ENCODE peak calls at places on chromosomes 5 and 9, in six cellular contexts. C, A, T, S, N and G are unnamed samples.

GRCh38 chr9:133238272-133238850 is 29.3 kb upstream of the OBP2B start:
- DNase-seq in C (peak), A (peak), T (peak), S (peak), N (peak), G (peak)

GRCh38 chr9:87137718-87138117 is 190.4 kb upstream of the GAS1 start:
- DNase-seq in C (no peak), A (no peak), T (no peak), S (no peak), N (no peak), G (no peak)

GRCh38 chr9:98333703-98334582 is 78.5 kb upstream of the TBC1D2 start:
- DNase-seq in C (peak), A (no peak), T (no peak), S (no peak), N (no peak), G (no peak)

GRCh38 chr5:52864884-52865283 is 77.2 kb downstream of the ITGA1 start:
- DNase-seq in C (no peak), A (no peak), T (no peak), S (peak), N (no peak), G (no peak)

GRCh38 chr9:136947955-136948510 is 3.0 kb downstream of the C8G start:
- DNase-seq in C (peak), A (peak), T (no peak), S (no peak), N (no peak), G (no peak)

GRCh38 chr9:68905129-68905528 is 108.8 kb downstream of the PRKACG start:
- DNase-seq in C (no peak), A (no peak), T (no peak), S (no peak), N (no peak), G (no peak)

GRCh38 chr5:150167163-150167798 is 703 bp downstream of the CDX1 start:
- DNase-seq in C (no peak), A (no peak), T (no peak), S (no peak), N (no peak), G (no peak)

GRCh38 chr9:77896269-77897245 is 135.1 kb downstream of the GNAQ start:
- DNase-seq in C (no peak), A (no peak), T (no peak), S (no peak), N (no peak), G (no peak)

GRCh38 chr9:96781552-96781951 is 3.7 kb upstream of the ZNF510 start:
- DNase-seq in C (no peak), A (no peak), T (no peak), S (no peak), N (no peak), G (no peak)

GRCh38 chr5:151162794-151163193 is 5.2 kb upstream of the ANXA6 start:
- DNase-seq in C (no peak), A (no peak), T (peak), S (no peak), N (no peak), G (no peak)

GRCh38 chr5:144361406-144361805 is 190.7 kb downstream of the KCTD16 start:
- DNase-seq in C (no peak), A (no peak), T (no peak), S (no peak), N (no peak), G (no peak)

GRCh38 chr5:67520161-67520886 is 323.7 kb upstream of the CD180 start:
- DNase-seq in C (no peak), A (no peak), T (no peak), S (no peak), N (no peak), G (no peak)

GRCh38 chr5:135060021-135060420 is 26.0 kb upstream of the PITX1 start:
- DNase-seq in C (no peak), A (no peak), T (no peak), S (no peak), N (no peak), G (no peak)

GRCh38 chr5:78621269-78621871 is 27.2 kb downstream of the LHFPL2 start:
- DNase-seq in C (no peak), A (no peak), T (no peak), S (no peak), N (no peak), G (no peak)

GRCh38 chr5:178238711-178239592 is 6.3 kb upstream of the PHYKPL start:
- DNase-seq in C (no peak), A (no peak), T (no peak), S (no peak), N (peak), G (no peak)

GRCh38 chr5:100518377-100518776 is 16.8 kb upstream of the FAM174A start:
- DNase-seq in C (no peak), A (no peak), T (no peak), S (no peak), N (no peak), G (no peak)

GRCh38 chr5:6480133-6481051 is 31.7 kb downstream of the UBE2QL1 start:
- DNase-seq in C (no peak), A (no peak), T (no peak), S (no peak), N (peak), G (peak)

GRCh38 chr9:96417051-96417586 is 1.1 kb downstream of the ZNF367 start:
- DNase-seq in C (peak), A (peak), T (peak), S (peak), N (peak), G (peak)

GRCh38 chr9:96460877-96461276 is 10.9 kb downstream of the HABP4 start:
- DNase-seq in C (no peak), A (no peak), T (no peak), S (no peak), N (no peak), G (no peak)

DNA sequence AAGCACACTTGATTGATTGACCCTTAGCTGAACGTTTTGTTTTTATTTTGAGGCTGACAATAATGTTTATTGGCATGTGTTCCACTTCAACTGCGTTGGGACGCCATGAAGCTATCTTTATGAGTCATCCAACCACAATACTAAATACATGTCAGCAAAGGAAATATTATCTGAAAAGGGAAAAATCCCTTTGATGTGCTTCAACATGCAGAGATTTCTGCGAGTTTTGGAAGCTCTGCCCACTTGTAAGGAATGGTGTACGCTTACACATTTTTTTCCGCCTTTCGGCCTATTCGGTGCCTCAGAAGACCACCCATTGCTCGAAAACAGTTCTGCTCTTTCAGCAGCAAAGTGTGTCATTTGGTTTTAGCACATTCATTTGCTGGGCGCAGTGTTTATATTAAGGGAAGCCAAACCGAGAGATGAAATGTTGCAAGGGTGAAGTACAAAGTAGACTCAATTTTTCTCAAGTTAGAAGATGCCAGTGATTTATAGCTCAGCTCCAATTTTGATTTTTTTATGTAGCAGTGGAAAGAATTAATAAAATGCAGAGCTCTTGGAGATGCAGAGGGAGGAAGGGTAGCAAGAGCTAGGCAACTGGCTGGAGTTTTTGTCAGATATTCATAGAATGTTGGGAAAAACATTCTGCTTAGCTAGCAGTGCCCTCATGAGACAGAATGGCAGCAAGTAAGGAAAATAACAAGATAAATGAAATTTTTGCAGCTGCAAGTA is 68.9 kb downstream of the PRDM6 start:
- DNase-seq in C (peak), A (no peak), T (no peak), S (no peak), N (no peak), G (no peak)
- TF ChIP-seq CTCF in C (no peak), A (no peak), T (no peak), S (peak), N (no peak), G (no peak)

GRCh38 chr5:75963554-75963953 is 119.6 kb upstream of the SV2C start:
- DNase-seq in C (no peak), A (no peak), T (no peak), S (no peak), N (no peak), G (no peak)

GRCh38 chr5:75965292-75965691 is 117.9 kb upstream of the SV2C start:
- DNase-seq in C (no peak), A (no peak), T (no peak), S (no peak), N (peak), G (no peak)

GRCh38 chr5:75961814-75962213 is 121.4 kb upstream of the SV2C start:
- DNase-seq in C (no peak), A (no peak), T (no peak), S (no peak), N (no peak), G (no peak)

DNA sequence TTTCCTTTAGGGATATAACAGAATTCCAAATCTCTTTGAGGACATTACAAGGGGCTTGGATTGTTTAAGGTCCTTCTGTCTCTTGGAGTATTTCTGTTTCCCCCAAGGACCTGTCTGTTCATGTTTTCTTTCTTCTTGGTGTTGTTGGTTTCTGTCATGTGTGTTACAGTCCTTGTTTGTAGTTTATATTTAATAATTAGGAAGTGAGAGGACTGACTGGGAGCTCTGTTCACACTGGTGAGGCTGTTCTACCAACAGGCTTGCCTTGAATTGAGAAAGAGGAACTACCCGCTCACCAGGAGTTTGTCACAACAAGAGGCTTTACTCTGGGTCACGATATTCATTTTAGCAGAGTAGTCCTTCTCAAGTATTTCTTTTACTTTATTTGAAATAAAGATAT is 119.2 kb upstream of the SV2C start:
- DNase-seq in C (no peak), A (no peak), T (no peak), S (no peak), N (peak), G (peak)
- TF ChIP-seq CTCF in C (no peak), A (no peak), T (no peak), S (no peak), N (no peak), G (no peak)

GRCh38 chr9:101566904-101567724 is 27.7 kb downstream of the PPP3R2 start:
- DNase-seq in C (peak), A (peak), T (no peak), S (no peak), N (no peak), G (peak)
- TF ChIP-seq CTCF in C (peak), A (peak), T (no peak), S (peak), N (peak), G (peak)

DNA sequence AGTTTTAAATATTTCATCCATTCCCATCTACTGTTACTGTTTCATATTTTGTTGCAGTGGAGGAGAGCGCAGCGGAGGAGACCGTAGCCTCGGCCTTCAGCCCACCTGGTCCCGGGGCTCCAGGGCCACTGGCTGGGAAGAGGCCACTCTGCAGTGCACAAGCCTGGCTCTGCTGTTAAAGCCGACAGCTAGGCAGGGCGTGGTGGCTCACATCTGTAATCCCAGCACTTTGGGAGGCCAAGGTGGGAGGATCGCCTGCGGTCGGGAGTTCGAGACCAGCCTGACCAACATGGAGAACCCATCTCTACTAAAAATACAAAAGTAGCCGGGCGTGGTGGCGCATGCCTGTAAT is 19.5 kb downstream of the LPCAT1 start:
- DNase-seq in C (no peak), A (no peak), T (no peak), S (no peak), N (no peak), G (no peak)
- TF ChIP-seq CTCF in C (no peak), A (no peak), T (no peak), S (no peak), N (no peak), G (no peak)

DNA sequence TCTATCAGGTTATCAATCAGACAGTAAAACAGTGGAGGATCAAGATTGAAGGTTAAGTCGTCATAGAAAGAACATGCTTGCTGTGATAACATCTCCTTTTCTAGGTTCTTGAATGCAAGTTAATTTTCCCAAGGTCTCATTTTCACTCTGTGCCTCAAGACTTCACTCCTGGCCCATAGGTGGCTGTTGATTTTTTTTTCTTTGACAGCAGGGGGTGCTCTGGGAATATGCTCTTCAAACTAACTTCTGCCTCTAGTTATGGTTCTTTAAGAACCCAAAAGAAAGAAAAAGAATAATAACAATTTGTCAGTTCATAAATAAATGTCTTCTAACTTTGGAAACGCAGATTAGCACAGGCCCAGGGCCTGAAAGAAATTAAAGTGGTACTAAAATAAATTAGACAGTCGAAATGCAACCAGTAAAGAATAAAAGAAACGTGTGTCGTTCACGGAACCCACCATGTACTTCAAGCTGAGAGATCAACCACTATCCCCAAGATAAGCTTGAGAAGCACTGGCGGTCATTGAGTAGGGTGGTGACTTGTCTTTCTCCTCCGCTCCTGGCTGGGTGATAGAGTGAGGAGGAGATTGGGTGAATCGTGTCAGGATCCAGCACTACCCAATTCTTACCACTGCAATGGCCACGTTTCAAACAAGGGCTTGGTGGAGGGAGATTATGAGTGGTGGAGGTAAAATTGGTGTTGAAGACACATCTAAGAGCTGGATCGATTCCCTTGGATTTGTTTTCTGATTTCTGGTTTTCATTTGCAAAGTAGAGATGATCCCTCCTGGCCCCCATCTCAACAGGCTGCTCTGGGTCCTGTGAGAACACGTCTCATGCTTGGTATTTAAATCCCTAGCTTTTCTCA is 93.4 kb upstream of the IRX4 start:
- DNase-seq in C (peak), A (no peak), T (no peak), S (no peak), N (no peak), G (no peak)
- TF ChIP-seq CTCF in C (peak), A (no peak), T (peak), S (no peak), N (peak), G (peak)

GRCh38 chr5:120504057-120504456 is 40.0 kb downstream of the PRR16 start:
- DNase-seq in C (no peak), A (no peak), T (no peak), S (no peak), N (no peak), G (no peak)
- TF ChIP-seq CTCF in C (no peak), A (no peak), T (no peak), S (no peak), N (no peak), G (no peak)

GRCh38 chr5:173573126-173573960 is 43.1 kb downstream of the BOD1 start:
- DNase-seq in C (peak), A (peak), T (peak), S (no peak), N (peak), G (peak)
- TF ChIP-seq CTCF in C (peak), A (peak), T (peak), S (peak), N (peak), G (peak)

GRCh38 chr5:142143878-142144277 is 35.3 kb downstream of the NDFIP1 start:
- DNase-seq in C (peak), A (no peak), T (no peak), S (no peak), N (no peak), G (peak)

GRCh38 chr5:142145106-142145900 is 36.7 kb downstream of the NDFIP1 start:
- DNase-seq in C (peak), A (peak), T (peak), S (peak), N (no peak), G (peak)

DNA sequence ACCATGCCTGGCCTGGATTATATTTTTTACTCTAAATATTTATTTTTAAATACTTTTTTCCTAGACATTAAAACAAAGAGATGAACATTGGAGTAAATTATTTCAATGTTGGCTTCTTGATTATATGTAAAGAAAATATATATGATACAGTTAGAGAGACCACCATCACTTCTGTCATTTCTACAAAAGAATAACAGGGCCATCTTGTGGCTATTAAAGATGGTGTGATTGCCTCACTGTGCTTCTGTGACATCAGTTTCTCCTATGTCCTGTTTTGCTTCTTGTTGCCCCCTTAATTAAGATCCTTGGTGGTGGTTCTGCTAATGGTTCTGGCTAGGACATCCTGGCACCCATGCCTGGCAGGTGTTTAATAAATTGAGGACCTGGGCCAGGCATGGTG is 32.9 kb downstream of the NDFIP1 start:
- DNase-seq in C (no peak), A (no peak), T (no peak), S (no peak), N (no peak), G (peak)
- TF ChIP-seq CTCF in C (peak), A (no peak), T (no peak), S (no peak), N (peak), G (peak)

DNA sequence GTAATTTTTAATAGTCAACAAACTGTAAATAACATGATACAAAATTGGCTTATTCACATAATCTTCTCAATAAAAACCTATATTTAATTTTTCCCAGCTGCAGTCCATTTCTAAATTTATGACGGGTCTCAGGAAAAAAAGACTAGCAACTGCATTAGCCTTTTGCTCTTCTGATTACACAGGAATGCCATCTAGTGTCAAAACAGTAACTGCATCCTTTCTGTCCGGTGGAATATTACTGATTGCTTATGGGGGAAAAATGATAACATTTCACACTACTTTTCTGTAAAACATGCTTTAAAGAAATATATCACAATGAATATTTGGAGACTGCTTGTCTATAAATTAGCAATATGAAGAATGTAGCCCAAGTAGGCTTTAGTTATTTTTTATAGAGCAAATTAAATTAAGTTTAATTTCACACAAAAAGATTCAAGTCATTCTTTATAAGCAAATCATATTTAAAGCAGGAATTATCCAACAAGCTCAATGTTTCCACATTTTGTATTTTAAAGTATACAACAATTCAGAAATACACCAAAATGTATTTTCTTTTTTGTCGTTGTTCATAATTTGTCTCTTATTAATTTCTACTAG is 534.7 kb downstream of the CDH10 start:
- DNase-seq in C (no peak), A (no peak), T (no peak), S (peak), N (no peak), G (peak)
- TF ChIP-seq CTCF in C (peak), A (no peak), T (no peak), S (peak), N (no peak), G (peak)